ENCODE peak calls at places on chromosomes 5 and 9, in seven cellular contexts. One of them, this sample, is unnamed.

GRCh38 chr5:133265720-133266575 is 214.1 kb downstream of the HSPA4 start:
- DNase-seq in NAMALWA: no peak
- DNase-seq in A172: peak; percentile 41
- DNase-seq in OCI-LY7: no peak
- DNase-seq in sigmoid colon: no peak
- DNase-seq in stimulated activated CD8-positive, alpha-beta memory T cell treated with anti-CD3 and anti-CD28 coated beads, Interleukin-4, amount 100 ng/mL, for 24 hours: no peak
- DNase-seq in pulmonary artery endothelial cell: no peak
- DNase-seq in this sample: no peak

GRCh38 chr5:75551471-75551870 is 39.8 kb downstream of the POLK start:
- DNase-seq in NAMALWA: no peak
- DNase-seq in A172: peak; percentile 35
- DNase-seq in OCI-LY7: no peak
- DNase-seq in sigmoid colon: no peak
- DNase-seq in stimulated activated CD8-positive, alpha-beta memory T cell treated with anti-CD3 and anti-CD28 coated beads, Interleukin-4, amount 100 ng/mL, for 24 hours: no peak
- DNase-seq in pulmonary artery endothelial cell: no peak
- DNase-seq in this sample: no peak

GRCh38 chr5:112109331-112109993 is 309.6 kb downstream of the EPB41L4A start:
- DNase-seq in NAMALWA: no peak
- DNase-seq in A172: peak; percentile 22
- DNase-seq in OCI-LY7: no peak
- DNase-seq in sigmoid colon: peak; percentile 73
- DNase-seq in stimulated activated CD8-positive, alpha-beta memory T cell treated with anti-CD3 and anti-CD28 coated beads, Interleukin-4, amount 100 ng/mL, for 24 hours: no peak
- DNase-seq in pulmonary artery endothelial cell: no peak
- DNase-seq in this sample: no peak

GRCh38 chr5:87231037-87231808 is 36.5 kb upstream of the RASA1 start:
- DNase-seq in NAMALWA: no peak
- DNase-seq in A172: no peak
- DNase-seq in OCI-LY7: no peak
- DNase-seq in sigmoid colon: no peak
- DNase-seq in stimulated activated CD8-positive, alpha-beta memory T cell treated with anti-CD3 and anti-CD28 coated beads, Interleukin-4, amount 100 ng/mL, for 24 hours: no peak
- DNase-seq in pulmonary artery endothelial cell: no peak
- DNase-seq in this sample: no peak

GRCh38 chr5:138706655-138707480 is 46.4 kb upstream of the CTNNA1 start:
- DNase-seq in NAMALWA: no peak
- DNase-seq in A172: peak; percentile 86
- DNase-seq in OCI-LY7: no peak
- DNase-seq in sigmoid colon: no peak
- DNase-seq in stimulated activated CD8-positive, alpha-beta memory T cell treated with anti-CD3 and anti-CD28 coated beads, Interleukin-4, amount 100 ng/mL, for 24 hours: no peak
- DNase-seq in pulmonary artery endothelial cell: peak; percentile 22
- DNase-seq in this sample: no peak

GRCh38 chr5:7053528-7054209 is 340.4 kb downstream of the TENT4A start:
- DNase-seq in NAMALWA: no peak
- DNase-seq in A172: no peak
- DNase-seq in OCI-LY7: no peak
- DNase-seq in sigmoid colon: no peak
- DNase-seq in stimulated activated CD8-positive, alpha-beta memory T cell treated with anti-CD3 and anti-CD28 coated beads, Interleukin-4, amount 100 ng/mL, for 24 hours: no peak
- DNase-seq in pulmonary artery endothelial cell: no peak
- DNase-seq in this sample: no peak

GRCh38 chr5:40716000-40716399 is 36.3 kb downstream of the PTGER4 start:
- DNase-seq in NAMALWA: peak; percentile 22
- DNase-seq in A172: no peak
- DNase-seq in OCI-LY7: no peak
- DNase-seq in sigmoid colon: no peak
- DNase-seq in stimulated activated CD8-positive, alpha-beta memory T cell treated with anti-CD3 and anti-CD28 coated beads, Interleukin-4, amount 100 ng/mL, for 24 hours: no peak
- DNase-seq in pulmonary artery endothelial cell: no peak
- DNase-seq in this sample: no peak

GRCh38 chr9:37464006-37464405 is 1.2 kb downstream of the ZBTB5 start:
- DNase-seq in NAMALWA: peak; percentile 26
- DNase-seq in A172: no peak
- DNase-seq in OCI-LY7: no peak
- DNase-seq in sigmoid colon: no peak
- DNase-seq in stimulated activated CD8-positive, alpha-beta memory T cell treated with anti-CD3 and anti-CD28 coated beads, Interleukin-4, amount 100 ng/mL, for 24 hours: no peak
- DNase-seq in pulmonary artery endothelial cell: no peak
- DNase-seq in this sample: no peak

GRCh38 chr5:122101636-122102285 is 23.7 kb upstream of the LOX start:
- DNase-seq in NAMALWA: peak; percentile 69
- DNase-seq in A172: peak; percentile 61
- DNase-seq in OCI-LY7: peak; percentile 48
- DNase-seq in sigmoid colon: no peak
- DNase-seq in stimulated activated CD8-positive, alpha-beta memory T cell treated with anti-CD3 and anti-CD28 coated beads, Interleukin-4, amount 100 ng/mL, for 24 hours: no peak
- DNase-seq in pulmonary artery endothelial cell: no peak
- DNase-seq in this sample: no peak

GRCh38 chr5:57863661-57864060 is 381.1 kb upstream of the ACTBL2 start:
- DNase-seq in NAMALWA: no peak
- DNase-seq in A172: peak; percentile 96
- DNase-seq in OCI-LY7: no peak
- DNase-seq in sigmoid colon: no peak
- DNase-seq in stimulated activated CD8-positive, alpha-beta memory T cell treated with anti-CD3 and anti-CD28 coated beads, Interleukin-4, amount 100 ng/mL, for 24 hours: no peak
- DNase-seq in pulmonary artery endothelial cell: no peak
- DNase-seq in this sample: no peak

GRCh38 chr9:134134949-134135342 is 936 bp upstream of the WDR5 start:
- DNase-seq in NAMALWA: no peak
- DNase-seq in A172: peak; percentile 16
- DNase-seq in OCI-LY7: no peak
- DNase-seq in sigmoid colon: no peak
- DNase-seq in stimulated activated CD8-positive, alpha-beta memory T cell treated with anti-CD3 and anti-CD28 coated beads, Interleukin-4, amount 100 ng/mL, for 24 hours: no peak
- DNase-seq in pulmonary artery endothelial cell: no peak
- DNase-seq in this sample: no peak

GRCh38 chr9:28678097-28678496 is 1104.8 kb upstream of the C9orf72 start:
- DNase-seq in NAMALWA: no peak
- DNase-seq in A172: peak; percentile 0
- DNase-seq in OCI-LY7: no peak
- DNase-seq in sigmoid colon: no peak
- DNase-seq in stimulated activated CD8-positive, alpha-beta memory T cell treated with anti-CD3 and anti-CD28 coated beads, Interleukin-4, amount 100 ng/mL, for 24 hours: no peak
- DNase-seq in pulmonary artery endothelial cell: no peak
- DNase-seq in this sample: no peak

GRCh38 chr9:96688745-96689464 is 33.8 kb upstream of the PRXL2C start:
- DNase-seq in NAMALWA: no peak
- DNase-seq in A172: no peak
- DNase-seq in OCI-LY7: no peak
- DNase-seq in sigmoid colon: no peak
- DNase-seq in stimulated activated CD8-positive, alpha-beta memory T cell treated with anti-CD3 and anti-CD28 coated beads, Interleukin-4, amount 100 ng/mL, for 24 hours: no peak
- DNase-seq in pulmonary artery endothelial cell: no peak
- DNase-seq in this sample: no peak

GRCh38 chr9:16275795-16276624 is 594.5 kb downstream of the BNC2 start:
- DNase-seq in NAMALWA: no peak
- DNase-seq in A172: no peak
- DNase-seq in OCI-LY7: no peak
- DNase-seq in sigmoid colon: peak; percentile 79
- DNase-seq in stimulated activated CD8-positive, alpha-beta memory T cell treated with anti-CD3 and anti-CD28 coated beads, Interleukin-4, amount 100 ng/mL, for 24 hours: no peak
- DNase-seq in pulmonary artery endothelial cell: no peak
- DNase-seq in this sample: no peak

GRCh38 chr5:111922344-111922743 is 165.3 kb upstream of the NREP start:
- DNase-seq in NAMALWA: no peak
- DNase-seq in A172: no peak
- DNase-seq in OCI-LY7: no peak
- DNase-seq in sigmoid colon: no peak
- DNase-seq in stimulated activated CD8-positive, alpha-beta memory T cell treated with anti-CD3 and anti-CD28 coated beads, Interleukin-4, amount 100 ng/mL, for 24 hours: no peak
- DNase-seq in pulmonary artery endothelial cell: no peak
- DNase-seq in this sample: no peak

GRCh38 chr9:37617837-37618236 is 25.4 kb upstream of the TOMM5 start:
- DNase-seq in NAMALWA: no peak
- DNase-seq in A172: peak; percentile 84
- DNase-seq in OCI-LY7: no peak
- DNase-seq in sigmoid colon: no peak
- DNase-seq in stimulated activated CD8-positive, alpha-beta memory T cell treated with anti-CD3 and anti-CD28 coated beads, Interleukin-4, amount 100 ng/mL, for 24 hours: no peak
- DNase-seq in pulmonary artery endothelial cell: no peak
- DNase-seq in this sample: no peak

GRCh38 chr5:42810905-42811590 is 644 bp downstream of the SELENOP start:
- DNase-seq in NAMALWA: no peak
- DNase-seq in A172: no peak
- DNase-seq in OCI-LY7: no peak
- DNase-seq in sigmoid colon: no peak
- DNase-seq in stimulated activated CD8-positive, alpha-beta memory T cell treated with anti-CD3 and anti-CD28 coated beads, Interleukin-4, amount 100 ng/mL, for 24 hours: no peak
- DNase-seq in pulmonary artery endothelial cell: no peak
- DNase-seq in this sample: no peak

GRCh38 chr9:127793093-127793708 is 7.4 kb downstream of the CDK9 start:
- DNase-seq in NAMALWA: no peak
- DNase-seq in A172: no peak
- DNase-seq in OCI-LY7: no peak
- DNase-seq in sigmoid colon: no peak
- DNase-seq in stimulated activated CD8-positive, alpha-beta memory T cell treated with anti-CD3 and anti-CD28 coated beads, Interleukin-4, amount 100 ng/mL, for 24 hours: no peak
- DNase-seq in pulmonary artery endothelial cell: no peak
- DNase-seq in this sample: no peak

GRCh38 chr9:128712451-128713410 is 10.4 kb downstream of the PKN3 start:
- DNase-seq in NAMALWA: no peak
- DNase-seq in A172: no peak
- DNase-seq in OCI-LY7: no peak
- DNase-seq in sigmoid colon: peak; percentile 52
- DNase-seq in stimulated activated CD8-positive, alpha-beta memory T cell treated with anti-CD3 and anti-CD28 coated beads, Interleukin-4, amount 100 ng/mL, for 24 hours: no peak
- DNase-seq in pulmonary artery endothelial cell: no peak
- DNase-seq in this sample: no peak

GRCh38 chr9:123537809-123538208 is 181.8 kb downstream of the CRB2 start:
- DNase-seq in NAMALWA: no peak
- DNase-seq in A172: no peak
- DNase-seq in OCI-LY7: no peak
- DNase-seq in sigmoid colon: no peak
- DNase-seq in stimulated activated CD8-positive, alpha-beta memory T cell treated with anti-CD3 and anti-CD28 coated beads, Interleukin-4, amount 100 ng/mL, for 24 hours: no peak
- DNase-seq in pulmonary artery endothelial cell: no peak
- DNase-seq in this sample: no peak

GRCh38 chr9:93582115-93582514 is 5.7 kb downstream of the PHF2 start:
- DNase-seq in NAMALWA: no peak
- DNase-seq in A172: no peak
- DNase-seq in OCI-LY7: no peak
- DNase-seq in sigmoid colon: no peak
- DNase-seq in stimulated activated CD8-positive, alpha-beta memory T cell treated with anti-CD3 and anti-CD28 coated beads, Interleukin-4, amount 100 ng/mL, for 24 hours: no peak
- DNase-seq in pulmonary artery endothelial cell: no peak
- DNase-seq in this sample: no peak

GRCh38 chr9:130385257-130385656 is 59.5 kb upstream of the ASS1 start:
- DNase-seq in NAMALWA: no peak
- DNase-seq in A172: no peak
- DNase-seq in OCI-LY7: no peak
- DNase-seq in sigmoid colon: no peak
- DNase-seq in stimulated activated CD8-positive, alpha-beta memory T cell treated with anti-CD3 and anti-CD28 coated beads, Interleukin-4, amount 100 ng/mL, for 24 hours: no peak
- DNase-seq in pulmonary artery endothelial cell: no peak
- DNase-seq in this sample: no peak

GRCh38 chr5:158995694-158996173 is 104.0 kb downstream of the EBF1 start:
- DNase-seq in NAMALWA: no peak
- DNase-seq in A172: peak; percentile 31
- DNase-seq in OCI-LY7: no peak
- DNase-seq in sigmoid colon: peak; percentile 72
- DNase-seq in stimulated activated CD8-positive, alpha-beta memory T cell treated with anti-CD3 and anti-CD28 coated beads, Interleukin-4, amount 100 ng/mL, for 24 hours: no peak
- DNase-seq in pulmonary artery endothelial cell: no peak
- DNase-seq in this sample: no peak

GRCh38 chr5:41925555-41925946 is 470 bp downstream of the FBXO4 start:
- DNase-seq in NAMALWA: no peak
- DNase-seq in A172: peak; percentile 50
- DNase-seq in OCI-LY7: no peak
- DNase-seq in sigmoid colon: peak; percentile 70
- DNase-seq in stimulated activated CD8-positive, alpha-beta memory T cell treated with anti-CD3 and anti-CD28 coated beads, Interleukin-4, amount 100 ng/mL, for 24 hours: no peak
- DNase-seq in pulmonary artery endothelial cell: no peak
- DNase-seq in this sample: peak; percentile 42